ENCODE peak calls at places on chromosomes 6 and 20, in five cellular contexts. E is GM13977, J is GM23338, Y is colonic mucosa, Z is activated T-cell treated with anti-CD3 and anti-CD28 coated beads for 1 hour. N is an unnamed sample.

GRCh38 chr6:119349041-119349340 is 570 bp downstream of the MAN1A1 start:
- DNase-seq in J (no peak), E (no peak), Z (no peak), Y (no peak), N (no peak)

GRCh38 chr20:8860011-8860495 is 208.8 kb upstream of the PLCB4 start:
- DNase-seq in Z (no peak), Y (no peak), J (no peak), E (no peak), N (no peak)

GRCh38 chr6:21800330-21800729 is 206.8 kb downstream of the SOX4 start:
- DNase-seq in J (no peak), E (no peak), Y (no peak), Z (no peak), N (no peak)

GRCh38 chr20:51978081-51978501 is 175.8 kb upstream of the SALL4 start:
- DNase-seq in J (no peak), E (no peak), Z (no peak), Y (no peak), N (no peak)

GRCh38 chr6:100105138-100105537 is 111.1 kb upstream of the MCHR2 start:
- DNase-seq in Y (no peak), E (no peak), Z (no peak), J (no peak), N (no peak)

GRCh38 chr6:35544748-35545361 is 32.2 kb upstream of the TULP1 start:
- DNase-seq in E (no peak), J (peak), Y (no peak), Z (no peak), N (no peak)

GRCh38 chr20:4342631-4343030 is 327.3 kb upstream of the RNF24 start:
- DNase-seq in E (no peak), Y (no peak), Z (no peak), J (no peak), N (no peak)

GRCh38 chr20:47743671-47744070 is 41.6 kb downstream of the SULF2 start:
- DNase-seq in J (no peak), Z (no peak), E (no peak), Y (no peak), N (no peak)

GRCh38 chr6:7392402-7392801 is 2.8 kb downstream of the RIOK1 start:
- DNase-seq in Z (no peak), Y (no peak), J (no peak), E (no peak), N (no peak)

GRCh38 chr6:158769696-158770446 is 49.3 kb downstream of the EZR start:
- DNase-seq in J (no peak), Y (no peak), Z (no peak), E (no peak), N (no peak)

GRCh38 chr6:73144516-73144915 is 80.8 kb downstream of the KHDC1L start:
- DNase-seq in Y (no peak), E (no peak), J (no peak), Z (no peak), N (no peak)

GRCh38 chr6:36968266-36968977 is 13.9 kb downstream of the PI16 start:
- DNase-seq in Z (no peak), E (no peak), J (no peak), Y (peak), N (no peak)

GRCh38 chr6:25359191-25359861 is 80.2 kb downstream of the CARMIL1 start:
- DNase-seq in Y (no peak), Z (no peak), J (peak), E (no peak), N (no peak)

GRCh38 chr20:62377615-62378085 is 9.3 kb upstream of the RPS21 start:
- DNase-seq in Y (no peak), E (no peak), Z (no peak), J (no peak), N (no peak)

GRCh38 chr6:142323377-142323776 is 21.6 kb downstream of the ADGRG6 start:
- DNase-seq in Y (peak), J (no peak), E (no peak), Z (no peak), N (no peak)

GRCh38 chr6:147260091-147260490 is 55.9 kb downstream of the STXBP5 start:
- DNase-seq in E (no peak), Z (no peak), J (no peak), Y (no peak), N (no peak)

GRCh38 chr20:10806539-10806938 is 132.7 kb upstream of the JAG1 start:
- DNase-seq in Y (no peak), Z (no peak), E (no peak), J (no peak), N (no peak)

GRCh38 chr20:3312940-3313656 is 74.1 kb upstream of the SLC4A11 start:
- DNase-seq in Y (no peak), Z (no peak), J (no peak), E (no peak), N (no peak)

GRCh38 chr20:58017970-58018530 is 210.4 kb downstream of the ANKRD60 start:
- DNase-seq in Y (no peak), J (no peak), Z (no peak), E (no peak), N (no peak)

GRCh38 chr20:63470410-63470809 is 2.0 kb downstream of the KCNQ2 start:
- DNase-seq in J (no peak), Z (no peak), E (no peak), Y (no peak), N (no peak)

GRCh38 chr6:34955447-34955846 is 66.4 kb downstream of the ANKS1A start:
- DNase-seq in E (no peak), Z (no peak), Y (no peak), J (no peak), N (no peak)

GRCh38 chr6:42197574-42198362 is 3.0 kb upstream of the GUCA1B start:
- DNase-seq in Z (no peak), E (no peak), J (no peak), Y (no peak), N (no peak)

GRCh38 chr20:36606171-36607116 is 865 bp downstream of the RAB5IF start:
- DNase-seq in Y (peak), Z (no peak), J (peak), E (no peak), N (no peak)

GRCh38 chr6:37985355-37985754 is 165.8 kb downstream of the ZFAND3 start:
- DNase-seq in Y (no peak), J (no peak), E (no peak), Z (no peak), N (no peak)

GRCh38 chr6:53011993-53012392 is 16.9 kb upstream of the GSTA4 start:
- DNase-seq in E (no peak), Z (no peak), J (no peak), Y (no peak), N (no peak)

GRCh38 chr6:122033564-122034181 is 365.8 kb upstream of the HSF2 start:
- DNase-seq in Z (no peak), E (peak), Y (no peak), J (peak), N (no peak)

GRCh38 chr6:12586696-12587095 is 129.9 kb upstream of the PHACTR1 start:
- DNase-seq in Y (no peak), E (no peak), J (no peak), Z (no peak), N (no peak)